ENCODE peak calls at places on chromosomes 6 and 20, in nine cellular contexts. K, F, E, N, I, C, G, Y and O are unnamed samples.

GRCh38 chr6:111971866-111972532 is 81.9 kb upstream of the CCN6 start:
- DNase-seq in K (no peak), F (no peak), E (no peak), N (no peak), I (no peak), C (no peak), G (no peak), Y (no peak), O (no peak)

GRCh38 chr6:151807513-151808330 is at the start of gene ESR1:
- DNase-seq in K (peak; percentile 89), F (peak; percentile 66), E (peak; percentile 28), N (peak; percentile 13), I (no peak), C (no peak), G (peak; percentile 76), Y (no peak), O (peak; percentile 29)

GRCh38 chr6:104599821-104600658 is 259.7 kb downstream of the HACE1 start:
- DNase-seq in K (no peak), F (no peak), E (no peak), N (no peak), I (no peak), C (no peak), G (no peak), Y (no peak), O (no peak)

GRCh38 chr6:14079433-14079832 is 38.1 kb upstream of the CD83 start:
- DNase-seq in K (no peak), F (no peak), E (no peak), N (no peak), I (no peak), C (no peak), G (no peak), Y (no peak), O (no peak)

GRCh38 chr6:25939593-25939992 is 9.1 kb upstream of the SLC17A2 start:
- DNase-seq in K (no peak), F (no peak), E (no peak), N (no peak), I (no peak), C (no peak), G (no peak), Y (no peak), O (no peak)

GRCh38 chr6:75219213-75219612 is 13.4 kb upstream of the COL12A1 start:
- DNase-seq in K (no peak), F (no peak), E (no peak), N (no peak), I (no peak), C (no peak), G (no peak), Y (no peak), O (no peak)

GRCh38 chr6:75467284-75467683 is 26.3 kb downstream of the FILIP1 start:
- DNase-seq in K (no peak), F (no peak), E (no peak), N (no peak), I (no peak), C (no peak), G (no peak), Y (no peak), O (no peak)

GRCh38 chr6:144536079-144536478 is 250.9 kb downstream of the UTRN start:
- DNase-seq in K (no peak), F (no peak), E (no peak), N (no peak), I (no peak), C (no peak), G (no peak), Y (no peak), O (no peak)

GRCh38 chr6:79031821-79032590 is 46.0 kb downstream of the PHIP start:
- DNase-seq in K (no peak), F (no peak), E (no peak), N (no peak), I (no peak), C (no peak), G (no peak), Y (no peak), O (no peak)

GRCh38 chr20:18144541-18145099 is 7.0 kb downstream of the KAT14 start:
- DNase-seq in K (peak; percentile 17), F (no peak), E (no peak), N (no peak), I (peak; percentile 95), C (no peak), G (no peak), Y (no peak), O (no peak)

GRCh38 chr20:53839423-53840176 is 230.8 kb downstream of the BCAS1 start:
- DNase-seq in K (no peak), F (no peak), E (peak; percentile 52), N (peak; percentile 81), I (no peak), C (no peak), G (peak; percentile 92), Y (no peak), O (no peak)

GRCh38 chr20:41005361-41005729 is 23.3 kb upstream of the TOP1 start:
- DNase-seq in K (no peak), F (peak; percentile 97), E (peak; percentile 94), N (peak; percentile 87), I (no peak), C (no peak), G (no peak), Y (peak; percentile 94), O (no peak)
- TF ChIP-seq POLR2AphosphoS5 in K (no peak), F (peak; percentile 51), E (peak; percentile 75), N (peak; percentile 74), I (no peak), C (no peak), G (no peak), Y (peak; percentile 94), O (no peak)

GRCh38 chr6:33118525-33119123 is 42.8 kb downstream of the HLA-DPB1 start:
- DNase-seq in K (peak; percentile 80), F (no peak), E (no peak), N (no peak), I (peak; percentile 66), C (peak; percentile 61), G (no peak), Y (peak; percentile 42), O (no peak)
- TF ChIP-seq POLR2AphosphoS5 in K (no peak), F (no peak), E (no peak), N (no peak), I (no peak), C (no peak), G (no peak), Y (no peak), O (peak; percentile 12)

DNA sequence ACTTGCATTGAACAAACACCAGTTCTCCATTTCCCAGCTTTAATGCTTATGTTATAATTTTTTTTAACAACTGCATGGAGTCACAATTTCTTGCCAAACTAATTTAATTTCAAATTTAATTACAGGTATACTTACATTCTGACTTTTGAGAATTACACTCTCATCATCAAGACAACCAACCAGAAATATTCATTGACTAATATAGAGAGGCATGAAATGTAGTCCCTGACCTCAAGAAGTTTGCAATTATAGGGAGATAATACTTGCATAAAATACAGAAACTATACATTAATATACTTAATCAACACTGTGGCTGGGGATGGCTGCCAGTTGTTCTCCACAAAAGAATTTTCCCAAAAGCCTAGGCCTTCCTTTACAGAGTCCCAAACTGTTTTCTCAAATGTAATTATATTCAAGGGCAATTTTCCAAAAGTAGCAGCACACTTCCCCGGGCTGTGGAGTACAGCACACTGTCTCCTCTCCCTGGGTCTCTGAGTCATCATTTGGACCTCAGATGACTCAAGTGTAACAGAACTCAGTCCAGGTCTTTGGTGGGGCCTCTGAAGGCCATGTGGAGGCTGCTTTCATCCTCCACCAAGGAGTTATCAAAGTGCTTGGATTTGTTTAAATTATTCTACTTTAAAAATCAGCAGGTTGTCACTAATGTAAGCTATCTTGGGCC is 114.1 kb downstream of the KIF16B start:
- DNase-seq in K (no peak), F (peak; percentile 66), E (no peak), N (no peak), I (no peak), C (peak; percentile 7), G (no peak), Y (no peak), O (no peak)
- TF ChIP-seq POLR2AphosphoS5 in K (no peak), F (no peak), E (no peak), N (no peak), I (no peak), C (no peak), G (no peak), Y (peak; percentile 39), O (no peak)

GRCh38 chr6:157763129-157763893 is 59.7 kb upstream of the SNX9 start:
- DNase-seq in K (peak; percentile 82), F (peak; percentile 81), E (peak; percentile 99), N (peak; percentile 97), I (peak; percentile 88), C (peak; percentile 94), G (no peak), Y (peak; percentile 97), O (peak; percentile 85)
- TF ChIP-seq POLR2AphosphoS5 in K (no peak), F (no peak), E (peak; percentile 10), N (peak; percentile 86), I (no peak), C (peak; percentile 42), G (peak; percentile 18), Y (peak; percentile 89), O (no peak)

GRCh38 chr6:131949909-131950766 is 1.0 kb downstream of the CCN2 start:
- DNase-seq in K (peak; percentile 75), F (peak; percentile 92), E (peak; percentile 80), N (peak; percentile 83), I (peak; percentile 75), C (no peak), G (peak; percentile 83), Y (peak; percentile 72), O (no peak)
- TF ChIP-seq POLR2AphosphoS5 in K (peak; percentile 59), F (peak; percentile 26), E (peak; percentile 9), N (peak; percentile 35), I (peak; percentile 74), C (no peak), G (peak; percentile 78), Y (peak; percentile 29), O (peak; percentile 75)

DNA sequence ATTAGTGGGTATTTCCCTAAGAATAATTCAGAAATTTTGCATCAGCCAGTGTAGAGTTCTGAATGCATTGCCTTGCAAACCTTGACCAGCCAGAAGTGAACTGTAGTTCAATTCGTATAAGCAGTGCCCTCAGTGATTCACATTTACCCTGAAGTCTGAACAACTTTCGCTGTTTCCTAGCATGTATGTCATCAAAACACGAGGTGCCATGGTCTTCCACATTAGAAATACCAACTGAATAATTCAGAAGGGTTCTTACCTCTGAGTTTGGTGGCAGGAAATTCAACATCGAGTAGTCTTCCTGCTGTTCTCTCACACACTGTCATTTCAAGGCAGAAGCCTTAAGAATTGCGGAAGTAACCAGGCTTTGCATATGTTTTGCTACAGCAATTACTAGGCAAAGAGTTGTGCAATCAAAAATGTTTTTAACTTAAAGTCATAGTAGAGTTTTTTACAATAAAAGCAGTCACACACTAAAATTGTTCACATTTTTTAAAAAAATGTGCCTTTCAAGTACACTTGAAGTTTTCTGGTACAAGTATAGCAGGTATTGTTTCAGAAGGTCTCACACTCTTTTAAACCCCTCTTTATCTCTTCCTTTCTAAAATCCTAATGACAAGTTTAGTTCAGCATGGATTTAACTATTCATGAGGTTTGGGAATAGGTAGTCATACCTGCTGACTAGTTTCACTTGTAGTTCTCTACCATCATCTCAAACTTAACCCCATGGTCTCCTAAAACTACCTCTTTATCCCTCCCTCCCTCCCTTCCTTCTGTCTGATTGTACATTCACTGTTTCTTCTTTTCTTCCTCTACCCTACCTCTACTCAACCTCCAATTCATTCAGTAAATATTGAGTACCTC is 118.3 kb downstream of the STXBP5 start:
- DNase-seq in K (no peak), F (no peak), E (no peak), N (no peak), I (no peak), C (no peak), G (no peak), Y (no peak), O (no peak)
- TF ChIP-seq POLR2AphosphoS5 in K (no peak), F (no peak), E (no peak), N (no peak), I (no peak), C (no peak), G (no peak), Y (no peak), O (no peak)